ENCODE peak calls at places on chromosomes 7 and 10, in eight cellular contexts. One of them, this sample, is unnamed.

GRCh38 chr7:43314379-43315158 is 202.1 kb downstream of the HECW1 start:
- DNase-seq in HuH-7: no peak
- DNase-seq in astrocyte: no peak
- DNase-seq in fibroblast of the aortic adventitia: no peak
- DNase-seq in HTR-8/SVneo: no peak
- DNase-seq in Panc1: no peak
- DNase-seq in fibroblast of pulmonary artery: no peak
- DNase-seq in T-helper 1 cell: peak; percentile 47
- DNase-seq in this sample: no peak

GRCh38 chr10:35898722-35899485 is 256.8 kb upstream of the FZD8 start:
- DNase-seq in HuH-7: no peak
- DNase-seq in astrocyte: no peak
- DNase-seq in fibroblast of the aortic adventitia: no peak
- DNase-seq in HTR-8/SVneo: no peak
- DNase-seq in Panc1: no peak
- DNase-seq in fibroblast of pulmonary artery: no peak
- DNase-seq in T-helper 1 cell: no peak
- DNase-seq in this sample: no peak

GRCh38 chr7:155517452-155517851 is 28.9 kb downstream of the CNPY1 start:
- DNase-seq in HuH-7: no peak
- DNase-seq in astrocyte: no peak
- DNase-seq in fibroblast of the aortic adventitia: no peak
- DNase-seq in HTR-8/SVneo: no peak
- DNase-seq in Panc1: no peak
- DNase-seq in fibroblast of pulmonary artery: no peak
- DNase-seq in T-helper 1 cell: no peak
- DNase-seq in this sample: no peak

GRCh38 chr10:84026821-84027257 is 112.5 kb upstream of the GHITM start:
- DNase-seq in HuH-7: peak; percentile 5
- DNase-seq in astrocyte: no peak
- DNase-seq in fibroblast of the aortic adventitia: no peak
- DNase-seq in HTR-8/SVneo: peak; percentile 19
- DNase-seq in Panc1: peak; percentile 39
- DNase-seq in fibroblast of pulmonary artery: peak; percentile 19
- DNase-seq in T-helper 1 cell: no peak
- DNase-seq in this sample: no peak

GRCh38 chr7:38542156-38542555 is 89.0 kb downstream of the AMPH start:
- DNase-seq in HuH-7: no peak
- DNase-seq in astrocyte: peak; percentile 6
- DNase-seq in fibroblast of the aortic adventitia: no peak
- DNase-seq in HTR-8/SVneo: no peak
- DNase-seq in Panc1: no peak
- DNase-seq in fibroblast of pulmonary artery: no peak
- DNase-seq in T-helper 1 cell: no peak
- DNase-seq in this sample: no peak

GRCh38 chr10:80275135-80275498 is 14.3 kb downstream of the MAT1A start:
- DNase-seq in HuH-7: no peak
- DNase-seq in astrocyte: no peak
- DNase-seq in fibroblast of the aortic adventitia: no peak
- DNase-seq in HTR-8/SVneo: no peak
- DNase-seq in Panc1: no peak
- DNase-seq in fibroblast of pulmonary artery: no peak
- DNase-seq in T-helper 1 cell: no peak
- DNase-seq in this sample: no peak

GRCh38 chr7:20220824-20221547 is 3.8 kb upstream of the MACC1 start:
- DNase-seq in HuH-7: no peak
- DNase-seq in astrocyte: peak; percentile 99
- DNase-seq in fibroblast of the aortic adventitia: peak; percentile 99
- DNase-seq in HTR-8/SVneo: peak; percentile 26
- DNase-seq in Panc1: no peak
- DNase-seq in fibroblast of pulmonary artery: peak; percentile 95
- DNase-seq in T-helper 1 cell: peak; percentile 2
- DNase-seq in this sample: no peak

GRCh38 chr7:964401-965231 is 10.1 kb upstream of the ADAP1 start:
- DNase-seq in HuH-7: peak; percentile 78
- DNase-seq in astrocyte: peak; percentile 47
- DNase-seq in fibroblast of the aortic adventitia: peak; percentile 94
- DNase-seq in HTR-8/SVneo: no peak
- DNase-seq in Panc1: no peak
- DNase-seq in fibroblast of pulmonary artery: peak; percentile 60
- DNase-seq in T-helper 1 cell: no peak
- DNase-seq in this sample: no peak

GRCh38 chr7:142883571-142884284 is 1.8 kb downstream of the TRPV6 start:
- DNase-seq in HuH-7: no peak
- DNase-seq in astrocyte: no peak
- DNase-seq in fibroblast of the aortic adventitia: no peak
- DNase-seq in HTR-8/SVneo: no peak
- DNase-seq in Panc1: no peak
- DNase-seq in fibroblast of pulmonary artery: no peak
- DNase-seq in T-helper 1 cell: no peak
- DNase-seq in this sample: no peak

This sample was measured in memory B cell.